ENCODE peak calls at places on chromosome 16, in eight cellular contexts. N, L, O, P, A, Z, V and W are unnamed samples.

GRCh38 chr16:28924399-28924761 is 658 bp downstream of the RABEP2 start:
- DNase-seq in N (no peak), L (no peak), O (no peak), P (no peak), A (peak), Z (no peak), V (no peak), W (no peak)

GRCh38 chr16:2465653-2466415 is 5.3 kb upstream of the NTN3 start:
- DNase-seq in N (no peak), L (no peak), O (peak), P (no peak), A (no peak), Z (no peak), V (peak), W (no peak)

GRCh38 chr16:73047221-73047535 is 750 bp downstream of the ZFHX3 start:
- DNase-seq in N (no peak), L (no peak), O (no peak), P (no peak), A (no peak), Z (no peak), V (peak), W (no peak)

GRCh38 chr16:48499822-48500440 is 110.0 kb downstream of the N4BP1 start:
- DNase-seq in N (no peak), L (peak), O (no peak), P (no peak), A (peak), Z (no peak), V (peak), W (no peak)

GRCh38 chr16:17339764-17340541 is 130.8 kb downstream of the XYLT1 start:
- DNase-seq in N (no peak), L (no peak), O (no peak), P (no peak), A (no peak), Z (peak), V (no peak), W (no peak)

GRCh38 chr16:4322121-4323035 is 6.5 kb downstream of the GLIS2 start:
- DNase-seq in N (no peak), L (no peak), O (no peak), P (no peak), A (no peak), Z (no peak), V (no peak), W (no peak)

GRCh38 chr16:939311-939710 is 31.5 kb downstream of the LMF1 start:
- DNase-seq in N (no peak), L (no peak), O (no peak), P (no peak), A (no peak), Z (no peak), V (no peak), W (no peak)

GRCh38 chr16:55672471-55672870 is 16.7 kb downstream of the SLC6A2 start:
- DNase-seq in N (peak), L (peak), O (no peak), P (no peak), A (no peak), Z (no peak), V (peak), W (no peak)

GRCh38 chr16:80277182-80277581 is 263.6 kb upstream of the DYNLRB2 start:
- DNase-seq in N (no peak), L (no peak), O (no peak), P (no peak), A (no peak), Z (no peak), V (no peak), W (no peak)
- TF ChIP-seq CTCF in N (no peak), L (no peak), O (no peak), P (no peak), A (no peak), Z (no peak), V (no peak), W (no peak)

GRCh38 chr16:87233928-87234327 is 83.3 kb downstream of the C16orf95 start:
- DNase-seq in N (no peak), L (no peak), O (no peak), P (no peak), A (peak), Z (peak), V (peak), W (no peak)
- TF ChIP-seq CTCF in N (peak), L (peak), O (no peak), P (no peak), A (no peak), Z (no peak), V (peak), W (peak)

GRCh38 chr16:81932668-81933067 is 78.6 kb downstream of the SDR42E1 start:
- DNase-seq in N (no peak), L (no peak), O (no peak), P (no peak), A (peak), Z (no peak), V (no peak), W (no peak)
- TF ChIP-seq CTCF in N (no peak), L (no peak), O (no peak), P (no peak), A (no peak), Z (no peak), V (no peak), W (no peak)

DNA sequence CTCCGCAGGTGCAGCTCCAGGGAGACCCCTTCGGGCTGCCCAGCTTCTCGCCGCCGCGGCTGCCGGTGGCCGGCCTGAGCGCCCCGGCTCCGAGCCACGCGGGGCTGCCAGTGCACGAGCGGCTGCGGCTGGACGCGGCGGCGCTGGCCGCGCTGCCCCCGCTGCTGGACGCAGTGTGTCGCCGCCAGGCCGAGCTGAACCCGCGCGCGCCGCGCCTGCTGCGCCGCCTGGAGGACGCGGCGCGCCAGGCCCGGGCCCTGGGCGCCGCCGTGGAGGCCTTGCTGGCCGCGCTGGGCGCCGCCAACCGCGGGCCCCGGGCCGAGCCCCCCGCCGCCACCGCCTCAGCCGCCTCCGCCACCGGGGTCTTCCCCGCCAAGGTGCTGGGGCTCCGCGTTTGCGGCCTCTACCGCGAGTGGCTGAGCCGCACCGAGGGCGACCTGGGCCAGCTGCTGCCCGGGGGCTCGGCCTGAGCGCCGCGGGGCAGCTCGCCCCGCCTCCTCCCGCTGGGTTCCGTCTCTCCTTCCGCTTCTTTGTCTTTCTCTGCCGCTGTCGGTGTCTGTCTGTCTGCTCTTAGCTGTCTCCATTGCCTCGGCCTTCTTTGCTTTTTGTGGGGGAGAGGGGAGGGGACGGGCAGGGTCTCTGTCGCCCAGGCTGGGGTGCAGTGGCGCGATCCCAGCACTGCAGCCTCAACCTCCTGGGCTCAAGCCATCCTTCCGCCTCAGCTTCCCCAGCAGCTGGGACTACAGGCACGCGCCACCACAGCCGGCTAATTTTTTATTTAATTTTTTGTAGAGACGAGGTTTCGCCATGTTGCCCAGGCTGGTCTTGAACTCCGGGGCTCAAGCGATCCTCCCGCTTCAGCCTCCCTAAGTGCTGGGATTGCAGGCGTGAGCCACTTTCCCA is 5.9 kb downstream of the CTF1 start:
- DNase-seq in N (peak), L (no peak), O (peak), P (no peak), A (no peak), Z (peak), V (peak), W (peak)
- TF ChIP-seq CTCF in N (no peak), L (no peak), O (peak), P (peak), A (no peak), Z (no peak), V (no peak), W (no peak)

DNA sequence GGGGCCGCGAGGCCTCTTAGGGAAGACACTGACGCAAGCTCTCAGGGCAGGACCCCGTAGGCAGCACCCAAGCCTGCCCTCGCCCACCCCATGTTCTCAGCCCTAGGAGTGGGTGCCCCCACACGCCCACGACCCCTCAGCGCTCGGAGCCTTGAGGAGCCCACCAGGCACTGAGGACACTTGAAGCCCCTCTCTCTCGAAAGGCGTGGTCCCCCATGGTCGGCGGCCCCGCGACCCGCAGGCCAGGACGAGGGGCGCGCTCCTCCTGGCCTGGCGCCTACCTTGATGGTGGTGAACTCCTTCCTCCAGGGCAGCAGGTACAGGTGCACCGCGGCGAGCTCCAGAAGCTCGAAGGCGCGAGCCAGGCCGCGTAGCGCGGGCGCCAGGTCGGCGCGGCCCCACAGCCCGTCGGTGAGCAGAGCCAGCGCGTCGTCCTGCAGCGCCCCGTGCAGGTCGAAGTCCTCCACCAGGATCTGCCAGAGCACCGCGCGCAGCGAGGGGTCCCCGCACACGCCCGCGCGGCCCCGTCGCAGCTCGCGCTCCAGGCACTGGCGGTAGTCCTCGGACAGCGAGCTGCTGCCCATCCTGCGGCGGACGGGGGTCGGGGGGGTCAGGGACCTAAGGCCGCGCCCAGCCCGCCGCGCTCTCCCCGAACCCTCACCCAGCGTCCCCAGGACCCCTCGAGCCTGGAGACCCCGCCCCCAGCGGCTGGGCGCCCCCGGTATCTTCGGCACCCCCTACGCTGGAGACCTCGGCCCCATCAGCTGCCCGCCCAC is 668 bp downstream of the SPATA2L start:
- DNase-seq in N (peak), L (no peak), O (peak), P (no peak), A (peak), Z (peak), V (no peak), W (peak)
- TF ChIP-seq CTCF in N (peak), L (no peak), O (no peak), P (no peak), A (no peak), Z (no peak), V (no peak), W (no peak)